ENCODE peak calls at places on chromosome X, in four cellular contexts. P, W, M and U are unnamed samples.

GRCh38 chrX:41695464-41695863 is 6.7 kb downstream of the GPR34 start:
- DNase-seq in W (no peak), M (no peak), P (no peak), U (no peak)

GRCh38 chrX:70433848-70434351 is 10.7 kb upstream of the DLG3 start:
- DNase-seq in P (peak), M (peak), W (peak), U (no peak)

GRCh38 chrX:73944582-73944947 is 359.4 kb upstream of the ZCCHC13 start:
- DNase-seq in P (no peak), M (no peak), W (no peak), U (no peak)

GRCh38 chrX:118717703-118718391 is 9.6 kb upstream of the IL13RA1 start:
- DNase-seq in M (no peak), W (no peak), P (no peak), U (no peak)

GRCh38 chrX:71111141-71111843 is at the start of gene IL2RG:
- DNase-seq in P (no peak), M (no peak), W (peak), U (peak)

GRCh38 chrX:153665726-153666306 is 7.8 kb downstream of the PNCK start:
- DNase-seq in M (no peak), P (no peak), W (no peak), U (no peak)

GRCh38 chrX:150258463-150259430 is 104.4 kb upstream of the MAMLD1 start:
- DNase-seq in M (no peak), W (no peak), P (no peak), U (no peak)

GRCh38 chrX:13401724-13402123 is 81.9 kb upstream of the ATXN3L start:
- DNase-seq in W (no peak), P (no peak), M (no peak), U (no peak)

GRCh38 chrX:49659771-49660170 is 36.0 kb downstream of the PAGE1 start:
- DNase-seq in P (no peak), M (no peak), W (no peak), U (no peak)

GRCh38 chrX:109352121-109352556 is 129.7 kb downstream of the GUCY2F start:
- DNase-seq in W (no peak), M (no peak), P (no peak), U (no peak)

GRCh38 chrX:14073158-14073557 is 43.5 kb upstream of the GEMIN8 start:
- DNase-seq in W (no peak), P (no peak), M (no peak), U (no peak)

DNA sequence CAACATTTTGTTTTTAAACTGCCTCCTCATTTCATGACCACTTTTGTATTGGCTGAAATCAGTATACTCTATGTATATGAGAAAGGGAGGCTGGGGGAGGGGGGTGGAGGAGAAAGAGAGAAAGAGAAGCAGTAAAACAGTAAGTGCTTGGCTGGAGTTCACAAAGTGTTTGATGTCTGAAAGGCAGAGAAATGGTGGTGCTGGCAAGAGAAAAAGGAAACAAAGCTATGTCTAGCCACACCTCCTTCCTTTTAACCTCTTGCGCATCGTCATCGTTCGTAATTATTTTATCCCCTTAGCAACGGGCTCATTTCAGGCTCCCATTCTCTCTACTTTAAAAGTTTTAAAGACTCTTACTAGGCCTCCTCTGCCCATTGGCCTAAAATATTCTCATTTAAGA is 25.6 kb downstream of the RPA4 start:
- DNase-seq in M (no peak), P (no peak), W (no peak), U (no peak)
- TF ChIP-seq NRF1 in M (no peak), P (no peak), W (no peak), U (no peak)

DNA sequence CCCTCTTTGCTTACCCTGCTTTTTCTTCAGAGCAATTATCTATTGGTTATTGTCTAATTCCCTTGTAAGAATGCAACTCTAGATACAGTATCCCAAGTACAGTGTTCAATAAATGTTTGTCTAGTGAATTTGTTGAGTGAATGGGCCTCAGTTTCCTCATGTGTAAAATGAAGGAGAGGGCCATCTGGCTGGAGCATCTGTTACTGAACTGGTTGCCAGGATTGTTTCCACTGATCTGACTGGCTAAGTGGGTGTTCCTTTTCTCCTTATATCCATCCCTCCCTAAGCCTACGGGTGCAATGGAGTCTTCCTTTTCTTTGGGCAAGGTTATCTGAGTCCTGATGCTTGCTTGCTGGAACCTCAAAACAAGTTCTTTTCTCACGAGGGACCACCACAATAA is 185.2 kb upstream of the RPS6KA3 start:
- DNase-seq in P (no peak), W (no peak), M (no peak), U (no peak)
- TF ChIP-seq NRF1 in P (no peak), W (no peak), M (no peak), U (no peak)

DNA sequence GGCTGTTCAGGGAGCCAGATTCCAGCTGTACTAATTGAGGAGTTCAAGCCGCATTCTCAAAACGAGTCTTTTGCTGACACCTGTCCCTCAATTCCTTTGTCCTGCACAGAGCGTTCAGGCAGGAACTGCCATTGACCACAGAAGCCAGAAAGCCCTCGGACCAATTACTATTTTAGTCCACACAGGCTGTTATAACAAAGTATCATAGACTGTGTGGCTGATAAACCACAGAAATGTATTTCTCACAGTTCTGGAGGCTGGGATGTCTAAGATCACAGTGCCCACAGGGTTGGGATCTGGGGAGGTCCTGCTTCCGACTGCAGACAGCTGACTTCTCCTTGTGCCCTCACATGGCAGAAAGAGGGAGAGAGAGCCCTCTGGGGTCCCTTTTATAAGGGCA is 119.8 kb upstream of the ATP6AP2 start:
- DNase-seq in P (no peak), M (no peak), W (no peak), U (no peak)
- TF ChIP-seq NRF1 in P (no peak), M (no peak), W (no peak), U (no peak)

GRCh38 chrX:53637479-53637878 is 49.0 kb downstream of the HUWE1 start:
- DNase-seq in M (no peak), W (no peak), P (no peak), U (no peak)

GRCh38 chrX:53639257-53639656 is 47.3 kb downstream of the HUWE1 start:
- DNase-seq in M (no peak), P (no peak), W (no peak), U (no peak)

GRCh38 chrX:53642326-53642725 is 44.2 kb downstream of the HUWE1 start:
- DNase-seq in M (no peak), P (no peak), W (no peak), U (no peak)
- TF ChIP-seq NRF1 in M (no peak), P (no peak), W (no peak), U (no peak)

DNA sequence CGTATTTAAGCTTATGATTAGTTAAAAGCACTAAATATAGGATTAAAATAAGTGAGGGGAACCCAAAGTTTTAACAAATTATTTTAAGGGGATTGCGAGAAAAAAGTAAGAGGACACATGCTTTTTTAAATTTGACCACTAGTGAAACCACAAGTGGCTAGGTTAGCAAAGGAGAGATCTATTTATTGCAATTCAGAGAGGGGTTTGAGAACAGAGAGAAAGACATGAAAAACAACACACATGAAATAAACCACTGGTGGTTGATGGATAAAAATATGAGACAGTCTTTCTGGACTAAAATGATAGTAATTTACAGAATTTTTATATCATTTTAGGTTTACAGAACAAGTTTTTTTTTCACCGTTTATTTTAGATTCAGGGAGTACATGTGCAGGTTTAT is 11.8 kb downstream of the SLC25A14 start:
- DNase-seq in W (no peak), P (no peak), M (no peak), U (no peak)
- TF ChIP-seq NRF1 in W (no peak), P (no peak), M (no peak), U (no peak)

DNA sequence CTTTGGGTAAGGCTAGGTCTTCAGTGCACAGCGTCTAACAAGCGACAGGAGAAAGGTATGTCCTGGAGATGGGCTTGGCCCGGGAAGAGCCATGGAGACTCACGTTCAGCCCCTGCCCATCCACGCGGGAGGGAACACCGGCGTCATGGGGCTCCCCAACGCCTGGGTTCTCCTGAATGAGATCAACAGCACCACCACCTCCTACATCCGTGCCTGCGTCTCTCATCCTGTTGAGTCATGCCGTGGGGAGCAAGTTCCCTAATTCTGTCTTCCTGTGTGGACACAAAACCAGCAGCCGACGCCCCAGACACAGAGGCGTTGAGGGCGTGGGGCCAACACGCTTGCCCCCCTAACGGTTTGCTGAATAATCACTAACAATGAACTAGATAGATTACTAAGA is 20.1 kb upstream of the IL3RA start:
- DNase-seq in W (no peak), P (no peak), M (no peak), U (no peak)
- TF ChIP-seq NRF1 in W (no peak), P (no peak), M (no peak), U (no peak)

GRCh38 chrX:10121787-10122186 is 35.0 kb upstream of the CLCN4 start:
- DNase-seq in W (no peak), P (no peak), M (no peak), U (no peak)
- TF ChIP-seq NRF1 in W (no peak), P (no peak), M (no peak), U (no peak)

GRCh38 chrX:42920752-42921151 is 142.8 kb upstream of the PPP1R2C start:
- DNase-seq in M (no peak), W (no peak), P (no peak), U (no peak)
- TF ChIP-seq NRF1 in M (no peak), W (no peak), P (no peak), U (no peak)

GRCh38 chrX:145190801-145191389 is 56.4 kb upstream of the SPANXN1 start:
- DNase-seq in P (peak), W (peak), M (no peak), U (no peak)
- TF ChIP-seq NRF1 in P (no peak), W (no peak), M (no peak), U (no peak)

GRCh38 chrX:69024931-69025330 is 140.3 kb downstream of the PJA1 start:
- DNase-seq in W (no peak), P (peak), M (no peak), U (no peak)
- TF ChIP-seq NRF1 in W (no peak), P (no peak), M (no peak), U (no peak)